ENCODE peak calls at places on chromosome 9, in five cellular contexts. R, C, D, Q and L are unnamed samples.

GRCh38 chr9:63817622-63818518 is 1467.1 kb downstream of the FOXD4L5 start:
- DNase-seq in C (peak), D (peak), Q (peak), R (peak), L (peak)

GRCh38 chr9:6498982-6499381 is 86.0 kb downstream of the UHRF2 start:
- DNase-seq in R (no peak), Q (no peak), D (peak), C (no peak), L (no peak)

GRCh38 chr9:124352616-124353015 is 62.6 kb downstream of the PSMB7 start:
- DNase-seq in R (no peak), D (no peak), C (no peak), Q (no peak), L (peak)

GRCh38 chr9:89815903-89816573 is 211.2 kb downstream of the GADD45G start:
- DNase-seq in C (no peak), Q (no peak), D (no peak), R (peak), L (peak)

GRCh38 chr9:4339783-4340335 is 40.0 kb upstream of the GLIS3 start:
- DNase-seq in Q (no peak), D (no peak), C (no peak), R (no peak), L (no peak)

GRCh38 chr9:37967681-37968080 is 63.8 kb upstream of the SLC25A51 start:
- DNase-seq in R (no peak), C (no peak), D (no peak), Q (no peak), L (no peak)

GRCh38 chr9:104774132-104774531 is 10.2 kb downstream of the NIPSNAP3B start:
- DNase-seq in R (no peak), Q (no peak), D (no peak), C (no peak), L (no peak)

GRCh38 chr9:135714242-135715055 is 12.5 kb downstream of the KCNT1 start:
- DNase-seq in D (no peak), R (no peak), Q (no peak), C (peak), L (no peak)

GRCh38 chr9:32384002-32384363 is 460 bp upstream of the ACO1 start:
- DNase-seq in Q (no peak), C (no peak), R (no peak), D (no peak), L (no peak)

GRCh38 chr9:1354066-1354465 is 303.9 kb downstream of the DMRT2 start:
- DNase-seq in D (no peak), R (no peak), C (no peak), Q (no peak), L (no peak)

GRCh38 chr9:87148391-87149237 is 201.3 kb upstream of the GAS1 start:
- DNase-seq in R (peak), Q (no peak), D (peak), C (peak), L (no peak)
- TF ChIP-seq CTCF in R (peak), Q (no peak), D (no peak), C (no peak), L (no peak)

GRCh38 chr9:87076825-87077224 is 129.5 kb upstream of the GAS1 start:
- DNase-seq in D (peak), Q (no peak), C (no peak), R (no peak), L (no peak)

GRCh38 chr9:87077986-87078385 is 130.7 kb upstream of the GAS1 start:
- DNase-seq in C (no peak), D (no peak), R (no peak), Q (no peak), L (no peak)

GRCh38 chr9:87080512-87081225 is 133.4 kb upstream of the GAS1 start:
- DNase-seq in D (peak), R (no peak), Q (no peak), C (no peak), L (no peak)

GRCh38 chr9:87071473-87071872 is 124.2 kb upstream of the GAS1 start:
- DNase-seq in Q (no peak), R (no peak), D (no peak), C (no peak), L (no peak)

DNA sequence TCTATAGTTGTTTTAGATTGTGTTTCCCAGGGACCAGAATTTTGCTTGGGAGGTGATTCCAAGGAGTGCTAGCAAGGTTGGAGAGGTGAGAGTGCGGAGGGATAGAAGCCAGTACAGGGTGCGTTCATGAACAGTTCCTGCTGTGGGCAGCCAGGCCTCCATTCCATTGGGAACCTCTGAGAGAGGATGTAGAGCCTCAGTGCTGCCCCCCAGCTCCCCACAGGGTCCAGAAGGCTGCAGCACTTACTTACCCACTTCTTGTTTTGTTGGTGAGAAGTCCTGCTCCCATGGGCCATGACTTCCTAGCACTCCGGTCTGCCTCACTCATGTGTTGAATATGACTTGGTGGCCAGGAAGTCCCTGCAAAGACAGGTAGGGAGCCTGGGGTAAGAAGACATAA is 128.2 kb upstream of the GAS1 start:
- DNase-seq in Q (no peak), D (no peak), R (no peak), C (peak), L (no peak)
- TF ChIP-seq CTCF in Q (no peak), D (no peak), R (no peak), C (peak), L (no peak)

DNA sequence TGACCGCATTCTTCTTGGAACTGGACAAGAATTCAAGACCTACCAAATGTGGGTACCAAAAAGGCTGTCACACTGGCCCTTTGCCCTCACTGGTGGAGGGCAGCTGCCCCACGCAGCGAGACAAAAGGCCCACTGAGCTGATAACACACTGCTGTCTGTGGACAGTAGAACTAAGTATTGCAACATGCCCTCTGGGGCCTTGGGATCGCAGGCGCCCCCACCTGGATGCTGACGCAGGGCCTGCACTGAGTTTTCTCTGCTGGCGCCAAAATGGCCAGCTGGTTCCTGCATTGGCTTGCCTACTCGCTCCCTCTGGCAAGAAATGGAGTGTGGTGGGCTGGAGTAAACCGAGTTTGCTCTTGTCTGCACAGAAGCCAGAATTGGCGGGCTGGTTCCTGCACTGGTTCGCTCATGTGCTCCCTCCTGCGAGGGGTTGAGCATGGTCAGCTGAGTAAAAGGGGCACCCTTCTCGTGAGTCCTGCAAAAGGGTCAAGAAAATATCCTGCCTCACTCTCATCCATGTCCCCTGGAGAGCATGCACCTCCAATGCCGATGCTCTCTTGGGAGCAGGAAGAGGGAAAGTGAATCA is 55.7 kb downstream of the NXNL2 start:
- DNase-seq in R (no peak), Q (no peak), D (no peak), C (peak), L (no peak)
- TF ChIP-seq CTCF in R (no peak), Q (no peak), D (no peak), C (peak), L (no peak)

GRCh38 chr9:34500623-34501267 is 22.0 kb downstream of the ENHO start:
- DNase-seq in Q (peak), D (peak), R (peak), C (peak), L (peak)
- TF ChIP-seq CTCF in Q (peak), D (peak), R (peak), C (peak), L (peak)